ENCODE peak calls at places on chromosomes 16 and 17, in four cellular contexts. One of them, this sample, is unnamed.

GRCh38 chr17:63967953-63968352 is 4.8 kb downstream of the SCN4A start:
- DNase-seq in CD8-positive, alpha-beta T cell: no peak
- DNase-seq in OCI-LY7: no peak
- DNase-seq in uterus: no peak
- DNase-seq in this sample: no peak

GRCh38 chr16:86016201-86016965 is 117.4 kb downstream of the IRF8 start:
- DNase-seq in CD8-positive, alpha-beta T cell: no peak
- DNase-seq in OCI-LY7: peak
- DNase-seq in uterus: no peak
- DNase-seq in this sample: no peak

GRCh38 chr16:31181102-31181830 is 1.3 kb downstream of the FUS start:
- DNase-seq in CD8-positive, alpha-beta T cell: no peak
- DNase-seq in uterus: peak
- DNase-seq in OCI-LY7: peak
- DNase-seq in this sample: no peak

GRCh38 chr16:27287051-27287811 is 18.7 kb upstream of the NSMCE1 start:
- DNase-seq in OCI-LY7: no peak
- DNase-seq in uterus: no peak
- DNase-seq in CD8-positive, alpha-beta T cell: no peak
- DNase-seq in this sample: no peak

GRCh38 chr16:67844441-67844840 is 2.3 kb upstream of the NUTF2 start:
- DNase-seq in OCI-LY7: peak
- DNase-seq in uterus: no peak
- DNase-seq in CD8-positive, alpha-beta T cell: no peak
- DNase-seq in this sample: no peak

GRCh38 chr16:56726926-56727325 is 3.0 kb upstream of the NUP93 start:
- DNase-seq in OCI-LY7: no peak
- DNase-seq in uterus: no peak
- DNase-seq in CD8-positive, alpha-beta T cell: no peak
- DNase-seq in this sample: no peak

GRCh38 chr17:48456584-48456983 is 26.6 kb upstream of the SKAP1 start:
- DNase-seq in uterus: no peak
- DNase-seq in OCI-LY7: no peak
- DNase-seq in CD8-positive, alpha-beta T cell: no peak
- DNase-seq in this sample: no peak

GRCh38 chr16:58026139-58026704 is 668 bp downstream of the MMP15 start:
- DNase-seq in uterus: no peak
- DNase-seq in CD8-positive, alpha-beta T cell: no peak
- DNase-seq in OCI-LY7: no peak
- DNase-seq in this sample: no peak

GRCh38 chr16:2690852-2691251 is 8.5 kb downstream of the KCTD5 start:
- DNase-seq in CD8-positive, alpha-beta T cell: no peak
- DNase-seq in uterus: no peak
- DNase-seq in OCI-LY7: no peak
- DNase-seq in this sample: no peak

GRCh38 chr16:2934450-2934849 is 22.7 kb downstream of the FLYWCH1 start:
- DNase-seq in CD8-positive, alpha-beta T cell: no peak
- DNase-seq in uterus: no peak
- DNase-seq in OCI-LY7: no peak
- DNase-seq in this sample: no peak

GRCh38 chr16:85659805-85660511 is 28.8 kb downstream of the GINS2 start:
- DNase-seq in CD8-positive, alpha-beta T cell: peak
- DNase-seq in uterus: peak
- DNase-seq in OCI-LY7: peak
- DNase-seq in this sample: no peak

GRCh38 chr17:20924306-20924705 is 118.5 kb downstream of the USP22 start:
- DNase-seq in CD8-positive, alpha-beta T cell: no peak
- DNase-seq in OCI-LY7: no peak
- DNase-seq in uterus: no peak
- DNase-seq in this sample: no peak

GRCh38 chr17:62825182-62825581 is 17.1 kb upstream of the MARCHF10 start:
- DNase-seq in OCI-LY7: no peak
- DNase-seq in uterus: no peak
- DNase-seq in CD8-positive, alpha-beta T cell: no peak
- DNase-seq in this sample: no peak

GRCh38 chr16:83969771-83970429 is 1.9 kb downstream of the NECAB2 start:
- DNase-seq in OCI-LY7: no peak
- DNase-seq in uterus: no peak
- DNase-seq in CD8-positive, alpha-beta T cell: no peak
- DNase-seq in this sample: no peak

GRCh38 chr16:30893082-30893743 is 664 bp downstream of the BCL7C start:
- DNase-seq in uterus: no peak
- DNase-seq in OCI-LY7: no peak
- DNase-seq in CD8-positive, alpha-beta T cell: no peak
- DNase-seq in this sample: no peak

GRCh38 chr17:52148288-52148968 is 10.1 kb downstream of the CA10 start:
- DNase-seq in OCI-LY7: no peak
- DNase-seq in CD8-positive, alpha-beta T cell: no peak
- DNase-seq in uterus: no peak
- DNase-seq in this sample: no peak

DNA sequence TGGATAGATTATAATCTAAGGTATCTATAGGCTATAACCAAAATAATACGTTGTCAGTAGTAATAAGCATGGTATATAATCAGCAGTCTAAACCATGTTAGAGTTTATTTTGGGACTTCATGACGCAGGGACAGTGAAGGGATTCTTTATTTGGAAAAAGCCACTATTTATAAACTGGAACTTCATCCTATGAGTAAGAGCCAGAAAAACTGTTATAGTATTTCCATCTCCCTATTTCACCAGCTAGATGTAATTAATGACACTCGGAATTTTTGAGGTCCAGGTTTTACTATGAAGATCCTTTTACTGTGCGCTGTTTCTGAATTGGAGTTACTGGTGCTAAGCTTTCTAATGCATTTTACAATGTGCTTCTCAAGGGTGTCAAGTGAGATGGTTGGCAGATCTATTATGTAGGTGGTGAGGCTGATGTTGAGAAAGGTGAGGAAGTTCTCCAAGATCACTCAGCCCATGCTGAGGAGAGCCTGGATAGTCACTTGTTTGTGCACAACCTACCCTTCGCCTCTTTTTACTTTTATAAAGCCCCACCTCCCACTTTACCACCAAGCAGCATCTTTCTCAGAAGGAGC is 149.3 kb downstream of the MSI2 start:
- DNase-seq in CD8-positive, alpha-beta T cell: no peak
- DNase-seq in uterus: no peak
- DNase-seq in OCI-LY7: no peak
- DNase-seq in this sample: no peak
- H3K27ac ChIP-seq in CD8-positive, alpha-beta T cell: no peak
- H3K27ac ChIP-seq in uterus: peak
- H3K27ac ChIP-seq in OCI-LY7: no peak
- H3K27ac ChIP-seq in this sample: no peak

GRCh38 chr16:71880176-71880575 is 3.8 kb downstream of the ZNF821 start:
- DNase-seq in CD8-positive, alpha-beta T cell: no peak
- DNase-seq in uterus: no peak
- DNase-seq in OCI-LY7: no peak
- DNase-seq in this sample: no peak

GRCh38 chr16:71883193-71883848 is 661 bp downstream of the ZNF821 start:
- DNase-seq in OCI-LY7: peak
- DNase-seq in uterus: peak
- DNase-seq in CD8-positive, alpha-beta T cell: peak
- DNase-seq in this sample: no peak

GRCh38 chr16:71885261-71885650 is 1.3 kb upstream of the ZNF821 start:
- DNase-seq in CD8-positive, alpha-beta T cell: no peak
- DNase-seq in uterus: no peak
- DNase-seq in OCI-LY7: no peak
- DNase-seq in this sample: no peak

GRCh38 chr16:71882505-71883192 is 1.3 kb downstream of the ZNF821 start:
- DNase-seq in OCI-LY7: peak
- DNase-seq in CD8-positive, alpha-beta T cell: peak
- DNase-seq in uterus: peak
- DNase-seq in this sample: no peak

GRCh38 chr16:71883849-71884638 is at the start of gene ZNF821:
- DNase-seq in OCI-LY7: peak
- DNase-seq in uterus: peak
- DNase-seq in CD8-positive, alpha-beta T cell: peak
- DNase-seq in this sample: no peak
- TF ChIP-seq CTCF in OCI-LY7: peak
- TF ChIP-seq CTCF in uterus: no peak
- TF ChIP-seq CTCF in CD8-positive, alpha-beta T cell: no peak
- TF ChIP-seq CTCF in this sample: no peak

DNA sequence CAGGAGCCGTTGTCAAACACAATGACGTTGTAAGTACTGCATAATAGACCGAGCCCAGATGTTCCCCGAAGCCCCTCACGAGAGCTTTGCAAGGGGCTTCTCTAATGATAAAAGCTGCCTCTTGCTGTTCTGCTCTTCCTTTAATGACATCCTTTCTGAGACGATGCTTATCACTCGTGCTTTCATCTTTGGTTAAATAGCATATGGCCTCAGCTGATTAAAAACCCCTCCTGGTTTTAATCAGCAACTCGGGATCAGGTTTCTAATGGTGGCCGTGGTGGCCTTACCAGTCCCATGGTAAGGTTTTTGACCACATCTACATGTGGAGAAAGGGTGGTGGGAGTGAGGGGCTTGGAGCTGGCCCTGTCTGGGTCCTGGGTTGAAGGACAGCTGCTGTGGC is 28.1 kb downstream of the SNX20 start:
- DNase-seq in uterus: no peak
- DNase-seq in OCI-LY7: no peak
- DNase-seq in CD8-positive, alpha-beta T cell: no peak
- DNase-seq in this sample: no peak
- H3K27ac ChIP-seq in uterus: no peak
- H3K27ac ChIP-seq in OCI-LY7: no peak
- H3K27ac ChIP-seq in CD8-positive, alpha-beta T cell: no peak
- H3K27ac ChIP-seq in this sample: no peak

DNA sequence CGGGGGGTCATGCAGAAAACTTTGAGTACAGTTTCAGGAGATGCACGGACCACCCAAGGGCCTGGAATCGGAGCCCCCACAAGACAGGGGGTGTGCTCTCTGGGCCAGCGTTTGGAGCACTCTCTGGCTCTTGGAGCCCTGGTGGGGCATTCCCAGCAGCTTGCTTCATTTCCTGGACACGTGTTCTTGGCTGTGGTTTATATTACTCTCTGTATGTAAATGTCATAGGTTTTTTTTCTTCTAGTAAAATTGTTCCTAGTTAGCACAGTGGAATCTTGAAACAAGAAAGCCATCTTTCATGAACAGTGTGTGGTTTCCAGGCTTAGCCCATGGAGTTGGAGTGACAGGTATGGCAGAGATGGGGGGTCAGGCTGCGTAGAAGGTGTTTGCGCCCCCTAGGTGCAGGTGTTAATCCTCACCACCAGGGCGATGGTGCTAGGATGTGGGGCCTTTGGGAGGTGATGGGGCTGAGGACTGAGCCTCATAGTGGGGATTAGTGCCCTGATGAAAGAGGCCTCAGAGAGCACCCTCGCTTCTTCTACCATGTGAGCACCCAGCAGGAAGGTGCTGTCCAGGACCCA is 79.8 kb downstream of the JPH3 start:
- DNase-seq in OCI-LY7: peak
- DNase-seq in uterus: no peak
- DNase-seq in CD8-positive, alpha-beta T cell: no peak
- DNase-seq in this sample: peak
- TF ChIP-seq CTCF in OCI-LY7: peak
- TF ChIP-seq CTCF in uterus: no peak
- TF ChIP-seq CTCF in CD8-positive, alpha-beta T cell: no peak
- TF ChIP-seq CTCF in this sample: peak

GRCh38 chr16:22355487-22355908 is 18.9 kb downstream of the CDR2 start:
- DNase-seq in uterus: no peak
- DNase-seq in CD8-positive, alpha-beta T cell: no peak
- DNase-seq in OCI-LY7: no peak
- DNase-seq in this sample: no peak

GRCh38 chr16:22353933-22354541 is 20.4 kb downstream of the CDR2 start:
- DNase-seq in OCI-LY7: no peak
- DNase-seq in uterus: no peak
- DNase-seq in CD8-positive, alpha-beta T cell: no peak
- DNase-seq in this sample: no peak

GRCh38 chr16:22352119-22352518 is 22.3 kb downstream of the CDR2 start:
- DNase-seq in CD8-positive, alpha-beta T cell: no peak
- DNase-seq in OCI-LY7: no peak
- DNase-seq in uterus: no peak
- DNase-seq in this sample: no peak

GRCh38 chr16:22353188-22353919 is 21.1 kb downstream of the CDR2 start:
- DNase-seq in CD8-positive, alpha-beta T cell: no peak
- DNase-seq in uterus: no peak
- DNase-seq in OCI-LY7: no peak
- DNase-seq in this sample: peak

DNA sequence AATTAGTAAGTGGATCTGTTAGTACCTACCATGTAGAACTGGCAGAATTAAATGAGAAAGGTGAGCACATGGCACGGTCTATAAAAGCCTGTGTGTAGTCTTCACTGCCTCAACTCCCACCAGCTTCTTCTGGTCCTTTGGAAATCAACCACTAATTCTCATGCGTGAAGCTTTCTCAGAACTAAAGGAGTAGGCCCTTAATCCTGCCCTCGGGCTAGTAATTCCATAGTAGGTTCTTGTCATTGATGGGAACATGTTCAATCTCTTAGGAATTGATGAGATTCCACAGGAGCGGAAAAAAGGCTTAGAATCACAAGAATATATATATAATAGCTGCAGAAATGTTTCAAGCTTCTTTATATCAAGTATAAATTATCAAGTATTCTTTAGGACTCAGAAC is 21.7 kb downstream of the CDR2 start:
- DNase-seq in OCI-LY7: no peak
- DNase-seq in uterus: no peak
- DNase-seq in CD8-positive, alpha-beta T cell: no peak
- DNase-seq in this sample: no peak
- H3K27ac ChIP-seq in OCI-LY7: no peak
- H3K27ac ChIP-seq in uterus: peak
- H3K27ac ChIP-seq in CD8-positive, alpha-beta T cell: no peak
- H3K27ac ChIP-seq in this sample: peak

GRCh38 chr17:31533546-31534155 is 142.2 kb downstream of the RAB11FIP4 start:
- DNase-seq in OCI-LY7: peak
- DNase-seq in uterus: no peak
- DNase-seq in CD8-positive, alpha-beta T cell: no peak
- DNase-seq in this sample: peak
- TF ChIP-seq CTCF in OCI-LY7: peak
- TF ChIP-seq CTCF in uterus: no peak
- TF ChIP-seq CTCF in CD8-positive, alpha-beta T cell: no peak
- TF ChIP-seq CTCF in this sample: peak

GRCh38 chr17:50944902-50945720 is 79.0 kb upstream of the TOB1 start:
- DNase-seq in OCI-LY7: no peak
- DNase-seq in CD8-positive, alpha-beta T cell: no peak
- DNase-seq in uterus: peak
- DNase-seq in this sample: no peak
- H3K27ac ChIP-seq in OCI-LY7: no peak
- H3K27ac ChIP-seq in CD8-positive, alpha-beta T cell: no peak
- H3K27ac ChIP-seq in uterus: peak
- H3K27ac ChIP-seq in this sample: no peak

This sample was measured in AG04450.